ENCODE peak calls at places on chromosomes 12 and 14, in five cellular contexts. F, M, I, E and Z are unnamed samples.
A peak's percentile ranks its signal among the peaks of the same experiment; 100 is the strongest.

GRCh38 chr12:106769546-106769945 is 4.9 kb upstream of the RIC8B start:
- DNase-seq in F (no peak), M (peak; percentile 11), I (no peak), E (no peak), Z (no peak)

GRCh38 chr12:132170094-132170636 is 25.9 kb downstream of the NOC4L start:
- DNase-seq in F (peak; percentile 6), M (peak; percentile 79), I (peak; percentile 17), E (no peak), Z (no peak)

GRCh38 chr12:12561305-12562015 is 1.2 kb downstream of the DUSP16 start:
- DNase-seq in F (peak; percentile 74), M (peak; percentile 50), I (peak; percentile 62), E (peak; percentile 84), Z (peak; percentile 57)

GRCh38 chr12:123067654-123068053 is 83.2 kb downstream of the PITPNM2 start:
- DNase-seq in F (peak; percentile 39), M (no peak), I (no peak), E (no peak), Z (no peak)

GRCh38 chr14:102951799-102952198 is 29.3 kb downstream of the AMN start:
- DNase-seq in F (no peak), M (no peak), I (no peak), E (no peak), Z (no peak)

GRCh38 chr12:120468846-120469449 is 600 bp downstream of the SRSF9 start:
- DNase-seq in F (peak; percentile 49), M (no peak), I (no peak), E (peak; percentile 69), Z (no peak)

GRCh38 chr12:130474599-130474998 is 136.9 kb downstream of the PIWIL1 start:
- DNase-seq in F (no peak), M (no peak), I (no peak), E (no peak), Z (no peak)

GRCh38 chr12:24562761-24563392 is 386.0 kb downstream of the BCAT1 start:
- DNase-seq in F (peak; percentile 40), M (peak; percentile 67), I (no peak), E (peak; percentile 80), Z (no peak)

GRCh38 chr14:65062096-65063075 is 39.9 kb downstream of the MAX start:
- DNase-seq in F (no peak), M (no peak), I (no peak), E (no peak), Z (no peak)

GRCh38 chr12:104506691-104507401 is 50.1 kb downstream of the CHST11 start:
- DNase-seq in F (no peak), M (no peak), I (no peak), E (no peak), Z (no peak)

DNA sequence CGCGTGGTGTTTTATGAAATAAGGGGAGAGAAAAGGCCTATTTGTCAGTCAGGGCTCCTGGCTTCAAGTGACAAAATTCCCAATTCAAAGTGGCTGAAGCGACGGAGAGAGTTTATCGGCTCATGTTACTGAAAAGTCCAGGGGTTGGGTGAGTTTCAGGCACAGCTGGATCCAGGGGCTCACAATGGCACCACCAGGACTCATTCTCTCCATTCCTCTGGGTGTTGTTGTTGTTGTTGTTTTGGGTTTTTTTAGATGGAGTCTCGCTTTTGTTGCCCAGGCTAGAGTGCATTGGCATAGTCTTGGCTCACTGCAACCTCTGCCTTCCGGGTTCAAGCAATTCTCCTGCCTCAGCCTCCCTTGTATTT is 119.4 kb downstream of the SCARB1 start:
- DNase-seq in F (no peak), M (no peak), I (no peak), E (no peak), Z (no peak)
- H3K4me1 ChIP-seq in F (peaks cover 18% of the 10 kb centered on the region), M (peaks cover 4% of the 10 kb centered on the region), I (no peaks in the 10 kb centered on the region), E (peaks cover 12% of the 10 kb centered on the region), Z (peaks cover 3% of the 10 kb centered on the region)

GRCh38 chr12:109878749-109879148 is 1.6 kb downstream of the GLTP start:
- DNase-seq in F (no peak), M (no peak), I (no peak), E (no peak), Z (no peak)
- H3K4me1 ChIP-seq in F (peaks cover 28% of the 10 kb centered on the region), M (peaks cover 7% of the 10 kb centered on the region), I (peaks cover 42% of the 10 kb centered on the region), E (peaks cover 4% of the 10 kb centered on the region), Z (peaks cover 14% of the 10 kb centered on the region)

GRCh38 chr12:2274733-2275132 is 221.9 kb downstream of the CACNA1C start:
- DNase-seq in F (no peak), M (no peak), I (no peak), E (no peak), Z (no peak)

GRCh38 chr12:2273288-2273687 is 220.5 kb downstream of the CACNA1C start:
- DNase-seq in F (peak; percentile 50), M (peak; percentile 58), I (no peak), E (no peak), Z (no peak)

GRCh38 chr12:2273751-2274150 is 221.0 kb downstream of the CACNA1C start:
- DNase-seq in F (no peak), M (no peak), I (no peak), E (no peak), Z (no peak)

GRCh38 chr12:2277492-2278153 is 224.8 kb downstream of the CACNA1C start:
- DNase-seq in F (no peak), M (no peak), I (no peak), E (no peak), Z (no peak)

GRCh38 chr12:2276288-2276842 is 223.6 kb downstream of the CACNA1C start:
- DNase-seq in F (no peak), M (no peak), I (no peak), E (no peak), Z (peak; percentile 69)
- H3K4me1 ChIP-seq in F (peaks cover 32% of the 10 kb centered on the region), M (peaks cover 8% of the 10 kb centered on the region), I (no peaks in the 10 kb centered on the region), E (peaks cover 1% of the 10 kb centered on the region), Z (no peaks in the 10 kb centered on the region)

DNA sequence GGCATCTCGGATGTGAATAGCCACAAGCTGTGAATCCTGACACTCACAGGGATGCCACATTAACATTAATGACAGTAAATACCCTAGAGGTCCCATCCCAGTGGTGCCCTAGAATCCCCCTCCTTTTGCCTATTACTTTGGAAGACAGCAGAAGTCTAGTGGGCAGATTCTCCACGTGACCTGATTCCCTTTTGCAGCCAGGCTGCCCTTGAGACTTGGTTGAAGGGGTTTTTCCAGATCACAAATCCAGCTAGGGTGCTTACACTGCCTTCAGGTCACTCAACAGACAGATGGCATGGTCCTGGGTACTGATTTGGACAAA is 8.7 kb downstream of the HDAC7 start:
- DNase-seq in F (peak; percentile 6), M (no peak), I (no peak), E (no peak), Z (no peak)
- H3K4me1 ChIP-seq in F (peaks cover 94% of the 10 kb centered on the region), M (peaks cover 67% of the 10 kb centered on the region), I (peaks cover 97% of the 10 kb centered on the region), E (peaks cover 45% of the 10 kb centered on the region), Z (peaks cover 33% of the 10 kb centered on the region)

GRCh38 chr14:54175298-54175942 is 218.8 kb upstream of the BMP4 start:
- DNase-seq in F (no peak), M (peak; percentile 83), I (no peak), E (peak; percentile 42), Z (peak; percentile 76)

GRCh38 chr14:54172562-54172961 is 215.9 kb upstream of the BMP4 start:
- DNase-seq in F (no peak), M (peak; percentile 24), I (no peak), E (no peak), Z (no peak)

GRCh38 chr14:54172114-54172513 is 215.5 kb upstream of the BMP4 start:
- DNase-seq in F (no peak), M (no peak), I (no peak), E (no peak), Z (no peak)

GRCh38 chr14:54174437-54174836 is 217.8 kb upstream of the BMP4 start:
- DNase-seq in F (no peak), M (peak; percentile 2), I (no peak), E (no peak), Z (no peak)

GRCh38 chr14:54173782-54174181 is 217.2 kb upstream of the BMP4 start:
- DNase-seq in F (no peak), M (peak; percentile 16), I (no peak), E (no peak), Z (no peak)
- H3K4me1 ChIP-seq in F (peaks cover 26% of the 10 kb centered on the region), M (peaks cover 3% of the 10 kb centered on the region), I (no peaks in the 10 kb centered on the region), E (no peaks in the 10 kb centered on the region), Z (no peaks in the 10 kb centered on the region)